ENCODE peak calls at places on chromosomes 4 and X, in five cellular contexts. K is IMR-90, H is H1, F is neuronal stem cell, R is mesenchymal stem cell. N is an unnamed sample.

GRCh38 chr4:36267491-36268254 is 13.7 kb upstream of the DTHD1 start:
- DNase-seq in H (no peak), F (no peak), R (no peak), K (no peak), N (no peak)

GRCh38 chr4:154939851-154940250 is 158.8 kb downstream of the RBM46 start:
- DNase-seq in H (no peak), F (no peak), R (no peak), K (no peak), N (no peak)

GRCh38 chr4:21885770-21886169 is 62.8 kb downstream of the KCNIP4 start:
- DNase-seq in R (no peak), H (no peak), F (no peak), K (no peak), N (no peak)

GRCh38 chr4:1410491-1411325 is 4.5 kb upstream of the NKX1-1 start:
- DNase-seq in R (peak; percentile 46), K (peak; percentile 16), H (peak; percentile 98), F (peak; percentile 93), N (peak; percentile 87)

GRCh38 chr4:8394125-8394524 is 46.4 kb downstream of the ACOX3 start:
- DNase-seq in K (peak; percentile 31), R (no peak), H (no peak), F (peak; percentile 36), N (no peak)

GRCh38 chrX:137695405-137695804 is 129.5 kb downstream of the ZIC3 start:
- DNase-seq in H (no peak), K (no peak), R (no peak), F (no peak), N (no peak)

GRCh38 chr4:56414135-56414675 is 21.2 kb downstream of the PPAT start:
- DNase-seq in F (no peak), R (peak; percentile 15), H (no peak), K (peak; percentile 26), N (no peak)

GRCh38 chrX:63784902-63785692 is at the start of gene ARHGEF9:
- DNase-seq in H (peak; percentile 71), R (peak; percentile 22), K (no peak), F (peak; percentile 44), N (peak; percentile 72)

GRCh38 chr4:16573181-16573580 is 325.3 kb downstream of the LDB2 start:
- DNase-seq in K (peak; percentile 67), H (no peak), F (no peak), R (no peak), N (no peak)

GRCh38 chrX:41922125-41922521 is 1.2 kb downstream of the CASK start:
- DNase-seq in K (peak; percentile 27), R (peak; percentile 52), F (no peak), H (no peak), N (no peak)

GRCh38 chr4:24655971-24656370 is 71.6 kb upstream of the DHX15 start:
- DNase-seq in K (no peak), R (no peak), H (no peak), F (no peak), N (no peak)

GRCh38 chrX:97987979-97988378 is 1104.3 kb downstream of the RPA4 start:
- DNase-seq in H (no peak), K (no peak), R (no peak), F (no peak), N (no peak)

GRCh38 chrX:97984641-97985040 is 1100.9 kb downstream of the RPA4 start:
- DNase-seq in H (no peak), F (no peak), K (peak; percentile 22), R (no peak), N (peak; percentile 79)
- H2AFZ ChIP-seq in H (no peak overlapping the region), F (peak overlapping the region; percentile 16), K (no peak overlapping the region), R (no peak overlapping the region), N (no peak overlapping the region)

DNA sequence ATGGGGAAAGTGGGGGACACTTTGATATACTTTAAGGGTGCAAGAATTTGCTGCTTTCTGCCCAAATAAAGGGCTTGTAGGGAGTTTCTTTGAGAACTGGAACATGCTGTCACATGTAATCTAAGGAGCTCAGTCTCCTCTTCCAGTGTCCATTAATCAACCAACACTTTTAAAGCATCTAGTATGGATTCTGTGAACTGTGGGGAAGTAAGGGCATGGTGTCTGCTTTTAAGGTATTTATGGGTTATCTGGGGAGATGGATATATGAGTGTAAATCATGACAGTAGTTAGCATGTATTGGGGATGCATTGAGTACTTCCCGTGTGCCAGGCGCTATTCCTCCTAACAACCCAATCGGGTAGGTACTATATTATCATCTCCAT is 151.2 kb downstream of the SPRY1 start:
- DNase-seq in K (no peak), H (no peak), F (no peak), R (no peak), N (no peak)
- H2BK120ac ChIP-seq in K (no peak overlapping the region), H (peak overlapping the region; percentile 52), F (no peak overlapping the region), R (no peak overlapping the region), N (no peak overlapping the region)

GRCh38 chr4:168485511-168485910 is 5.2 kb upstream of the DDX60L start:
- DNase-seq in R (no peak), K (no peak), F (no peak), H (no peak), N (no peak)
- H2AFZ ChIP-seq in R (no peak overlapping the region), K (peak overlapping the region; percentile 68), F (no peak overlapping the region), H (peak overlapping the region; percentile 74), N (no peak overlapping the region)

GRCh38 chrX:7147431-7147977 is at the start of gene STS:
- DNase-seq in R (peak; percentile 30), F (peak; percentile 8), H (peak; percentile 49), K (peak; percentile 14), N (peak; percentile 34)

GRCh38 chrX:7146703-7147430 is 645 bp upstream of the STS start:
- DNase-seq in R (peak; percentile 19), H (no peak), K (no peak), F (no peak), N (peak; percentile 27)

GRCh38 chrX:7149421-7149820 is 1.5 kb upstream of the PUDP start:
- DNase-seq in K (no peak), F (no peak), R (peak; percentile 24), H (no peak), N (no peak)

GRCh38 chrX:7146026-7146702 is 1.3 kb upstream of the STS start:
- DNase-seq in F (no peak), R (peak; percentile 18), H (no peak), K (no peak), N (no peak)

GRCh38 chrX:7147978-7148824 is at the start of gene PUDP:
- DNase-seq in H (peak; percentile 81), R (peak; percentile 77), K (peak; percentile 83), F (peak; percentile 81), N (peak; percentile 81)
- H2BK120ac ChIP-seq in H (no peak within 1 kb of the TSS), R (peak within 1 kb of the TSS; percentile 79), K (peak within 1 kb of the TSS; percentile 88), F (no peak within 1 kb of the TSS), N (no peak within 1 kb of the TSS)

DNA sequence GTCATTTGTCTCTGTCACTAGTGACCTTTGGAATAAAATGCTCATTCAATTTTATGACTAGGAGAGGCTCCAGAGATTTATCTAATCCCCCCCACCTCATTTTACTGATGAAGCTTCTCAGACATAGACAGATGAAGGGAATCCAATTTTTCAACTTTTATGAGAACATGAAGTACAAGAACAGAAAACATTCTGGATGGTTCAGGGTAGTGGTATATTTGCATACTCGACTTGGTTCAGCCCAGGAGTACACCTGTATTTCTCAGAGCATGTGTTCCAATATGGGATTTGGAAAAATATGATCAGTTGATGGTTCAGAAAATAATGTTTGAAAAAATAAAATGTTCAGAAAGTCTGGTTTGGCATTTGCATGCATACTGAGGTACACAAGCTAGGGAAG is 131.4 kb upstream of the GALNT7 start:
- DNase-seq in H (no peak), K (no peak), R (no peak), F (no peak), N (no peak)
- H2AFZ ChIP-seq in H (no peak overlapping the region), K (no peak overlapping the region), R (no peak overlapping the region), F (no peak overlapping the region), N (no peak overlapping the region)

DNA sequence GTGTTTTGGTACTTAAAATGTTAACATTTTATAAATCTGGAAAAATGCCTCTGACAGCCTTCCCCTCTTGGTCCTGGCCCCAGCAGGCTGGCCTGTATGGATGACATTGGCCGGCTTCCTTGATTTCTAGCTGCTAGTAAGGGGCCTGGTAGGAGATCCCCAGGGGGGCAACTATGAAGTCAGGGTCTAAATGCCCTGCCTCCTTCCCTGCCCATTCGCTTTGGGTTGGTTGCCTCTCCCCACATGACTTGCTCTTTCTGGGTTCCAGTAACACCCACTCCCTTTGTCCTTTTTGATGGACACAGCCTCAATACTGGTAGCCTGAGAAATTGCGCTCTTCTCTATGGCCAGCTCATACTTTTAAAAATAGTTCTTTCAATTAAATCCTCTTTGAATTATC is 78.0 kb upstream of the MAD2L1 start:
- DNase-seq in H (no peak), R (no peak), F (no peak), K (no peak), N (peak; percentile 37)
- H2BK120ac ChIP-seq in H (no peak overlapping the region), R (no peak overlapping the region), F (no peak overlapping the region), K (no peak overlapping the region), N (no peak overlapping the region)

DNA sequence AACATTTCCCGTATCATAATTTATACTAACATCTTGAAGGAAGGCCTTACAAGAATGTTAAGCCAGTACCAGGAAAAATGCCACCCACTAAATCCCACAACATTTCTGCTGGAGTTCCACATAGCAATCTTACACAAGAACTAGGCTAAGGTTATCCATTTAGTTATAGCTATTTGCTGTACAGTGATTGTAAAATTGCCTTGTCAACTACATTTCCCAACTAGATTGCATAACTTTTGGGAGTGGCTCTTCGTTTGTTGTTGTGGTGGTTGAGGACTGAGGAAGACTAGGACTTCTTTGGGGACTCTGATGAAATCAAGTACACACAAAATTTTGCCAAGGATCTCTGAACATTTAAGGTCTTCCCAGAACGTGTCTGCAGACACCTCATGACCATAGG is 8.0 kb downstream of the IBSP start:
- DNase-seq in R (no peak), F (no peak), K (no peak), H (no peak), N (no peak)
- H2AFZ ChIP-seq in R (no peak overlapping the region), F (no peak overlapping the region), K (no peak overlapping the region), H (no peak overlapping the region), N (no peak overlapping the region)

GRCh38 chrX:153490217-153490616 is 4.6 kb upstream of the BGN start:
- DNase-seq in K (no peak), H (no peak), F (no peak), R (no peak), N (no peak)

GRCh38 chrX:153485396-153486080 is 9.2 kb upstream of the BGN start:
- DNase-seq in H (no peak), F (no peak), R (no peak), K (no peak), N (no peak)

GRCh38 chrX:153486163-153486562 is 8.6 kb upstream of the BGN start:
- DNase-seq in R (no peak), K (no peak), H (no peak), F (no peak), N (no peak)

GRCh38 chrX:153487590-153488071 is 7.1 kb upstream of the BGN start:
- DNase-seq in K (no peak), R (no peak), H (no peak), F (no peak), N (no peak)

GRCh38 chrX:153488231-153488914 is 6.4 kb upstream of the BGN start:
- DNase-seq in F (no peak), K (peak; percentile 67), R (no peak), H (no peak), N (no peak)
- H2BK120ac ChIP-seq in F (no peak overlapping the region), K (peak overlapping the region; percentile 97), R (peak overlapping the region; percentile 49), H (no peak overlapping the region), N (no peak overlapping the region)

N was measured in H9.